ENCODE peak calls at places on chromosome 15, in eight cellular contexts. One of them, this sample, is unnamed.

GRCh38 chr15:54150255-54150654 is 172.0 kb downstream of the UNC13C start:
- DNase-seq in EL: no peak
- DNase-seq in smooth muscle cell of the brain vasculature: no peak
- DNase-seq in stimulated activated CD4-positive, alpha-beta T cell treated with anti-CD3 and anti-CD28 coated beads, TNF-alpha, amount 100 ng/mL, for 24 hours: no peak
- DNase-seq in glutamatergic neuron: no peak
- DNase-seq in NCI-H2171: no peak
- DNase-seq in kidney: no peak
- DNase-seq in MM.1S: peak
- DNase-seq in this sample: no peak

GRCh38 chr15:34583399-34584320 is at the start of gene GOLGA8B:
- DNase-seq in NCI-H2171: peak
- DNase-seq in kidney: peak
- DNase-seq in smooth muscle cell of the brain vasculature: no peak
- DNase-seq in stimulated activated CD4-positive, alpha-beta T cell treated with anti-CD3 and anti-CD28 coated beads, TNF-alpha, amount 100 ng/mL, for 24 hours: peak
- DNase-seq in EL: peak
- DNase-seq in MM.1S: peak
- DNase-seq in glutamatergic neuron: peak
- DNase-seq in this sample: peak

GRCh38 chr15:96977886-96978285 is 647.4 kb downstream of the NR2F2 start:
- DNase-seq in smooth muscle cell of the brain vasculature: no peak
- DNase-seq in stimulated activated CD4-positive, alpha-beta T cell treated with anti-CD3 and anti-CD28 coated beads, TNF-alpha, amount 100 ng/mL, for 24 hours: no peak
- DNase-seq in NCI-H2171: no peak
- DNase-seq in MM.1S: no peak
- DNase-seq in kidney: no peak
- DNase-seq in glutamatergic neuron: no peak
- DNase-seq in EL: no peak
- DNase-seq in this sample: no peak

GRCh38 chr15:41969851-41970431 is 2.4 kb downstream of the EHD4 start:
- DNase-seq in kidney: no peak
- DNase-seq in glutamatergic neuron: no peak
- DNase-seq in smooth muscle cell of the brain vasculature: no peak
- DNase-seq in stimulated activated CD4-positive, alpha-beta T cell treated with anti-CD3 and anti-CD28 coated beads, TNF-alpha, amount 100 ng/mL, for 24 hours: no peak
- DNase-seq in NCI-H2171: no peak
- DNase-seq in MM.1S: no peak
- DNase-seq in EL: peak
- DNase-seq in this sample: no peak

GRCh38 chr15:100687532-100688215 is 85.3 kb downstream of the ASB7 start:
- DNase-seq in MM.1S: no peak
- DNase-seq in EL: peak
- DNase-seq in glutamatergic neuron: no peak
- DNase-seq in kidney: no peak
- DNase-seq in stimulated activated CD4-positive, alpha-beta T cell treated with anti-CD3 and anti-CD28 coated beads, TNF-alpha, amount 100 ng/mL, for 24 hours: no peak
- DNase-seq in smooth muscle cell of the brain vasculature: peak
- DNase-seq in NCI-H2171: no peak
- DNase-seq in this sample: no peak

GRCh38 chr15:49865925-49866757 is 245.3 kb downstream of the DTWD1 start:
- DNase-seq in smooth muscle cell of the brain vasculature: no peak
- DNase-seq in MM.1S: no peak
- DNase-seq in kidney: no peak
- DNase-seq in EL: peak
- DNase-seq in glutamatergic neuron: no peak
- DNase-seq in NCI-H2171: no peak
- DNase-seq in stimulated activated CD4-positive, alpha-beta T cell treated with anti-CD3 and anti-CD28 coated beads, TNF-alpha, amount 100 ng/mL, for 24 hours: no peak
- DNase-seq in this sample: no peak

GRCh38 chr15:48925714-48926223 is 38.0 kb downstream of the SHC4 start:
- DNase-seq in kidney: no peak
- DNase-seq in glutamatergic neuron: no peak
- DNase-seq in stimulated activated CD4-positive, alpha-beta T cell treated with anti-CD3 and anti-CD28 coated beads, TNF-alpha, amount 100 ng/mL, for 24 hours: no peak
- DNase-seq in MM.1S: no peak
- DNase-seq in EL: peak
- DNase-seq in NCI-H2171: no peak
- DNase-seq in smooth muscle cell of the brain vasculature: peak
- DNase-seq in this sample: no peak

GRCh38 chr15:31365655-31366127 is 39.1 kb downstream of the KLF13 start:
- DNase-seq in stimulated activated CD4-positive, alpha-beta T cell treated with anti-CD3 and anti-CD28 coated beads, TNF-alpha, amount 100 ng/mL, for 24 hours: peak
- DNase-seq in glutamatergic neuron: peak
- DNase-seq in MM.1S: no peak
- DNase-seq in NCI-H2171: no peak
- DNase-seq in EL: peak
- DNase-seq in smooth muscle cell of the brain vasculature: peak
- DNase-seq in kidney: peak
- DNase-seq in this sample: peak

GRCh38 chr15:74815121-74815933 is 2.7 kb downstream of the LMAN1L start:
- DNase-seq in smooth muscle cell of the brain vasculature: no peak
- DNase-seq in kidney: no peak
- DNase-seq in glutamatergic neuron: no peak
- DNase-seq in EL: no peak
- DNase-seq in stimulated activated CD4-positive, alpha-beta T cell treated with anti-CD3 and anti-CD28 coated beads, TNF-alpha, amount 100 ng/mL, for 24 hours: no peak
- DNase-seq in MM.1S: no peak
- DNase-seq in NCI-H2171: no peak
- DNase-seq in this sample: no peak

GRCh38 chr15:56734013-56734625 is 810 bp upstream of the ZNF280D start:
- DNase-seq in stimulated activated CD4-positive, alpha-beta T cell treated with anti-CD3 and anti-CD28 coated beads, TNF-alpha, amount 100 ng/mL, for 24 hours: no peak
- DNase-seq in MM.1S: no peak
- DNase-seq in smooth muscle cell of the brain vasculature: no peak
- DNase-seq in NCI-H2171: no peak
- DNase-seq in kidney: no peak
- DNase-seq in glutamatergic neuron: no peak
- DNase-seq in EL: peak
- DNase-seq in this sample: no peak

GRCh38 chr15:33132722-33133345 is 61.7 kb downstream of the FMN1 start:
- DNase-seq in stimulated activated CD4-positive, alpha-beta T cell treated with anti-CD3 and anti-CD28 coated beads, TNF-alpha, amount 100 ng/mL, for 24 hours: no peak
- DNase-seq in EL: peak
- DNase-seq in kidney: no peak
- DNase-seq in MM.1S: peak
- DNase-seq in glutamatergic neuron: no peak
- DNase-seq in NCI-H2171: peak
- DNase-seq in smooth muscle cell of the brain vasculature: no peak
- DNase-seq in this sample: peak

GRCh38 chr15:41695750-41696436 is 35.7 kb downstream of the MGA start:
- DNase-seq in MM.1S: no peak
- DNase-seq in kidney: no peak
- DNase-seq in smooth muscle cell of the brain vasculature: peak
- DNase-seq in NCI-H2171: no peak
- DNase-seq in glutamatergic neuron: no peak
- DNase-seq in EL: peak
- DNase-seq in stimulated activated CD4-positive, alpha-beta T cell treated with anti-CD3 and anti-CD28 coated beads, TNF-alpha, amount 100 ng/mL, for 24 hours: peak
- DNase-seq in this sample: no peak

GRCh38 chr15:71785996-71786395 is 24.4 kb upstream of the NR2E3 start:
- DNase-seq in kidney: no peak
- DNase-seq in glutamatergic neuron: no peak
- DNase-seq in EL: no peak
- DNase-seq in stimulated activated CD4-positive, alpha-beta T cell treated with anti-CD3 and anti-CD28 coated beads, TNF-alpha, amount 100 ng/mL, for 24 hours: no peak
- DNase-seq in smooth muscle cell of the brain vasculature: no peak
- DNase-seq in MM.1S: no peak
- DNase-seq in NCI-H2171: no peak
- DNase-seq in this sample: no peak

GRCh38 chr15:81777546-81777945 is 268.3 kb downstream of the MEX3B start:
- DNase-seq in glutamatergic neuron: no peak
- DNase-seq in MM.1S: no peak
- DNase-seq in stimulated activated CD4-positive, alpha-beta T cell treated with anti-CD3 and anti-CD28 coated beads, TNF-alpha, amount 100 ng/mL, for 24 hours: no peak
- DNase-seq in EL: no peak
- DNase-seq in NCI-H2171: no peak
- DNase-seq in smooth muscle cell of the brain vasculature: no peak
- DNase-seq in kidney: no peak
- DNase-seq in this sample: no peak

GRCh38 chr15:69823223-69823907 is 274.4 kb downstream of the TLE3 start:
- DNase-seq in EL: peak
- DNase-seq in smooth muscle cell of the brain vasculature: no peak
- DNase-seq in kidney: no peak
- DNase-seq in stimulated activated CD4-positive, alpha-beta T cell treated with anti-CD3 and anti-CD28 coated beads, TNF-alpha, amount 100 ng/mL, for 24 hours: no peak
- DNase-seq in NCI-H2171: no peak
- DNase-seq in MM.1S: no peak
- DNase-seq in glutamatergic neuron: no peak
- DNase-seq in this sample: no peak

GRCh38 chr15:84034831-84035753 is 200.5 kb upstream of the GOLGA6L4 start:
- DNase-seq in EL: no peak
- DNase-seq in stimulated activated CD4-positive, alpha-beta T cell treated with anti-CD3 and anti-CD28 coated beads, TNF-alpha, amount 100 ng/mL, for 24 hours: no peak
- DNase-seq in NCI-H2171: no peak
- DNase-seq in kidney: no peak
- DNase-seq in glutamatergic neuron: no peak
- DNase-seq in smooth muscle cell of the brain vasculature: no peak
- DNase-seq in MM.1S: peak
- DNase-seq in this sample: no peak

GRCh38 chr15:72857331-72858065 is 73.9 kb upstream of the ADPGK start:
- DNase-seq in EL: no peak
- DNase-seq in MM.1S: no peak
- DNase-seq in kidney: no peak
- DNase-seq in glutamatergic neuron: no peak
- DNase-seq in stimulated activated CD4-positive, alpha-beta T cell treated with anti-CD3 and anti-CD28 coated beads, TNF-alpha, amount 100 ng/mL, for 24 hours: no peak
- DNase-seq in smooth muscle cell of the brain vasculature: no peak
- DNase-seq in NCI-H2171: no peak
- DNase-seq in this sample: no peak

GRCh38 chr15:25866251-25866650 is 3.1 kb upstream of the ATP10A start:
- DNase-seq in kidney: no peak
- DNase-seq in stimulated activated CD4-positive, alpha-beta T cell treated with anti-CD3 and anti-CD28 coated beads, TNF-alpha, amount 100 ng/mL, for 24 hours: no peak
- DNase-seq in EL: no peak
- DNase-seq in smooth muscle cell of the brain vasculature: no peak
- DNase-seq in MM.1S: no peak
- DNase-seq in glutamatergic neuron: no peak
- DNase-seq in NCI-H2171: no peak
- DNase-seq in this sample: no peak

GRCh38 chr15:48796930-48797329 is 13.9 kb downstream of the CEP152 start:
- DNase-seq in stimulated activated CD4-positive, alpha-beta T cell treated with anti-CD3 and anti-CD28 coated beads, TNF-alpha, amount 100 ng/mL, for 24 hours: no peak
- DNase-seq in smooth muscle cell of the brain vasculature: no peak
- DNase-seq in NCI-H2171: no peak
- DNase-seq in EL: peak
- DNase-seq in MM.1S: no peak
- DNase-seq in kidney: no peak
- DNase-seq in glutamatergic neuron: no peak
- DNase-seq in this sample: no peak

GRCh38 chr15:48388937-48389309 is 57.7 kb downstream of the DUT start:
- DNase-seq in glutamatergic neuron: no peak
- DNase-seq in EL: no peak
- DNase-seq in kidney: no peak
- DNase-seq in MM.1S: no peak
- DNase-seq in stimulated activated CD4-positive, alpha-beta T cell treated with anti-CD3 and anti-CD28 coated beads, TNF-alpha, amount 100 ng/mL, for 24 hours: no peak
- DNase-seq in smooth muscle cell of the brain vasculature: no peak
- DNase-seq in NCI-H2171: no peak
- DNase-seq in this sample: no peak

GRCh38 chr15:87710406-87710805 is 546.1 kb downstream of the NTRK3 start:
- DNase-seq in NCI-H2171: no peak
- DNase-seq in EL: no peak
- DNase-seq in kidney: no peak
- DNase-seq in MM.1S: no peak
- DNase-seq in stimulated activated CD4-positive, alpha-beta T cell treated with anti-CD3 and anti-CD28 coated beads, TNF-alpha, amount 100 ng/mL, for 24 hours: no peak
- DNase-seq in glutamatergic neuron: no peak
- DNase-seq in smooth muscle cell of the brain vasculature: no peak
- DNase-seq in this sample: no peak